ENCODE peak calls at places on chromosome 4, in ten cellular contexts. E is prostate gland, X is mucosa of descending colon, O is AG09319, P is nephron progenitor cell, A is upper lobe of right lung, Q is right lobe of liver, S is brain microvascular endothelial cell, I is IMR-90, H is left lung. U is an unnamed sample.

GRCh38 chr4:101973331-101973730 is 182.8 kb downstream of the BANK1 start:
- DNase-seq in E (no peak), X (no peak), O (no peak), P (no peak), A (no peak), Q (no peak), S (no peak), I (peak; percentile 50), H (no peak), U (no peak)

GRCh38 chr4:74030285-74030684 is 8.2 kb downstream of the CXCL3 start:
- DNase-seq in E (no peak), X (no peak), O (no peak), P (no peak), A (no peak), Q (no peak), S (no peak), I (no peak), H (no peak), U (no peak)

GRCh38 chr4:101597204-101597603 is 193.3 kb upstream of the BANK1 start:
- DNase-seq in E (no peak), X (peak; percentile 28), O (no peak), P (no peak), A (no peak), Q (no peak), S (no peak), I (no peak), H (no peak), U (peak; percentile 10)

GRCh38 chr4:102707150-102707549 is 53.6 kb downstream of the MANBA start:
- DNase-seq in E (no peak), X (no peak), O (no peak), P (no peak), A (no peak), Q (no peak), S (no peak), I (no peak), H (no peak), U (no peak)

GRCh38 chr4:173237152-173237551 is 68.5 kb downstream of the GALNT7 start:
- DNase-seq in E (no peak), X (no peak), O (no peak), P (no peak), A (no peak), Q (no peak), S (no peak), I (no peak), H (no peak), U (no peak)

GRCh38 chr4:156771171-156771837 is 200.3 kb downstream of the PDGFC start:
- DNase-seq in E (peak; percentile 90), X (no peak), O (peak; percentile 75), P (peak; percentile 6), A (no peak), Q (no peak), S (peak; percentile 28), I (peak; percentile 69), H (peak; percentile 32), U (peak; percentile 85)

GRCh38 chr4:41839945-41840854 is 91.7 kb upstream of the PHOX2B start:
- DNase-seq in E (no peak), X (no peak), O (no peak), P (no peak), A (no peak), Q (no peak), S (no peak), I (no peak), H (no peak), U (no peak)

GRCh38 chr4:139454111-139454600 is at the start of gene RAB33B:
- DNase-seq in E (no peak), X (no peak), O (peak; percentile 79), P (no peak), A (no peak), Q (no peak), S (no peak), I (peak; percentile 86), H (no peak), U (peak; percentile 6)

GRCh38 chr4:5435823-5436222 is 272.5 kb downstream of the EVC2 start:
- DNase-seq in E (no peak), X (no peak), O (no peak), P (no peak), A (no peak), Q (no peak), S (no peak), I (no peak), H (no peak), U (no peak)

GRCh38 chr4:825969-826330 is at the start of gene CPLX1:
- DNase-seq in E (no peak), X (peak; percentile 36), O (no peak), P (peak; percentile 71), A (peak; percentile 66), Q (no peak), S (no peak), I (no peak), H (no peak), U (no peak)

GRCh38 chr4:60589425-60589824 is 610.7 kb upstream of the ADGRL3 start:
- DNase-seq in E (no peak), X (no peak), O (no peak), P (no peak), A (no peak), Q (no peak), S (no peak), I (no peak), H (no peak), U (no peak)

GRCh38 chr4:124753941-124754581 is 41.5 kb upstream of the ANKRD50 start:
- DNase-seq in E (no peak), X (no peak), O (no peak), P (no peak), A (peak; percentile 67), Q (peak; percentile 72), S (no peak), I (peak; percentile 41), H (peak; percentile 72), U (no peak)

GRCh38 chr4:139950568-139950967 is 203.4 kb downstream of the MAML3 start:
- DNase-seq in E (no peak), X (no peak), O (no peak), P (no peak), A (no peak), Q (no peak), S (peak; percentile 79), I (no peak), H (peak; percentile 57), U (peak; percentile 35)

GRCh38 chr4:8917321-8917811 is 45.7 kb upstream of the HMX1 start:
- DNase-seq in E (peak; percentile 3), X (no peak), O (no peak), P (no peak), A (peak; percentile 54), Q (no peak), S (no peak), I (no peak), H (no peak), U (no peak)

GRCh38 chr4:58136611-58137010 is 1026.4 kb upstream of the IGFBP7 start:
- DNase-seq in E (no peak), X (no peak), O (no peak), P (no peak), A (no peak), Q (no peak), S (no peak), I (no peak), H (no peak), U (no peak)

GRCh38 chr4:58144721-58145120 is 1034.5 kb upstream of the IGFBP7 start:
- DNase-seq in E (no peak), X (no peak), O (no peak), P (no peak), A (no peak), Q (no peak), S (no peak), I (no peak), H (no peak), U (no peak)

GRCh38 chr4:58139269-58139668 is 1029.1 kb upstream of the IGFBP7 start:
- DNase-seq in E (no peak), X (no peak), O (no peak), P (no peak), A (no peak), Q (no peak), S (no peak), I (no peak), H (no peak), U (no peak)

DNA sequence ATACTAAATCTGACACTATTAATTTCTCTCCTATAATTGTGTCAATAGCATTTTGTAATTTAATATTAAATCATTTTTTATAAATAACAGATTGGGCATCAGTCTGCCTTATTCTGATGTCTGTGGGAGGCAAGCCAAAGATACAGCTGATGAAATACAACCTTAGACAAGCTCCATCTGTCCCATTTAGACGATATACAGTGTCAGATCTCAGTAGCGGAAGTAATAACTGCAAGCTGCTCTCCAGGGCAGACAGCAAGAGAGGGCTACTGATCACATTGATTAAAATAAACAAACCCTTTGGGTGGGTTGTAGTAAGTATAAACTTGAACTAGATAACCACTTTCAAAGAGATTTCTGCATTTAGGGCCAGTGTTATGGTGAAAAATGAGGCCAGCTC is 1028.6 kb upstream of the IGFBP7 start:
- DNase-seq in E (no peak), X (no peak), O (no peak), P (no peak), A (no peak), Q (no peak), S (no peak), I (no peak), H (no peak), U (no peak)
- TF ChIP-seq CTCF in E (no peak), X (no peak), O (no peak), P (no peak), A (no peak), Q (no peak), S (no peak), I (no peak), H (no peak), U (no peak)

GRCh38 chr4:4379540-4380087 is 7.3 kb upstream of the NSG1 start:
- DNase-seq in E (no peak), X (no peak), O (no peak), P (no peak), A (no peak), Q (no peak), S (no peak), I (no peak), H (no peak), U (no peak)
- TF ChIP-seq CTCF in E (no peak), X (no peak), O (no peak), P (no peak), A (no peak), Q (no peak), S (no peak), I (no peak), H (no peak), U (no peak)

DNA sequence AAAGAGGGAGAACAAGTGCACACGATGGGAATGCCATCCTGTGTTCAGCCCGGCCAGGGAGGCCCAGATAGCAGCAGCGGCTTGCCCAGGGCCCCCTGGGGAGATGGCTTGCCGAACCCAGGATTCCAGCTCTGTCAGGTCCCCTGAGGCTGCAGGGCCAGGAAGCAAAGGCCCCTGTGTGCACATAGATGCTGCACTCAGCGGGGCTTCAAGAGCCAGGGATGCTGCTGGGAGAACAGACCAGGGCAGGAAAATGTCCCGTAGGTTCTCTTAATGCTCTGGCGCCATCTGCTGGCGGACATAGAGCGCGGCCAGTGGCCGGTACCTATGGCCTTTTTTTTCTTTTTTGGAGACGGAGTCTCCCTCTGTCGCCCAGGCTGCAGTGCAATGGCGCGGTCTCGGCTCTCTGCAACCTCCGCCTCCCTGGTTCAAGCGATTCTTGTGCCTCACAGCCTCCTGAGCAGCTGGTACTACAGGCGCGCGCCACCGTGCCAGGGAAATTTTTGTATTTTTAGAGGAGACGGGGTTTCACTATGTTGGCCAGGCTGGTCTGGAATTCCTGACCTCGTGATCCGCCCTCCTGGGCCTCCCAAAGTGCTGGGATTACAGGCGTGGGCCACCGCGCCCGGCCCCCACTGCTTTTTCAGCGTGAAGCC is 22.4 kb downstream of the MED28 start:
- DNase-seq in E (peak; percentile 61), X (peak; percentile 87), O (no peak), P (peak; percentile 86), A (peak; percentile 85), Q (peak; percentile 75), S (peak; percentile 69), I (peak; percentile 69), H (peak; percentile 65), U (peak; percentile 74)
- TF ChIP-seq CTCF in E (peak; percentile 74), X (peak; percentile 84), O (peak; percentile 91), P (peak; percentile 88), A (peak; percentile 93), Q (peak; percentile 94), S (peak; percentile 92), I (peak; percentile 86), H (peak; percentile 93), U (peak; percentile 84)

GRCh38 chr4:129641179-129641578 is 545.2 kb downstream of the C4orf33 start:
- DNase-seq in E (peak; percentile 42), X (peak; percentile 84), O (peak; percentile 3), P (peak; percentile 59), A (no peak), Q (peak; percentile 58), S (peak; percentile 68), I (peak; percentile 22), H (peak; percentile 32), U (peak; percentile 60)
- TF ChIP-seq CTCF in E (peak; percentile 62), X (peak; percentile 60), O (peak; percentile 76), P (peak; percentile 61), A (peak; percentile 82), Q (peak; percentile 84), S (peak; percentile 83), I (peak; percentile 62), H (peak; percentile 74), U (peak; percentile 72)

U was measured in fibroblast of mammary gland.